ENCODE peak calls at places on chromosomes 4 and X, in nine cellular contexts. W, P, G, A, X, O, V, S and Y are unnamed samples.

GRCh38 chr4:176781739-176782100 is 11.0 kb downstream of the VEGFC start:
- DNase-seq in W (no peak), P (no peak), A (no peak), G (peak; percentile 53), S (no peak), X (no peak), V (no peak), O (no peak), Y (no peak)

GRCh38 chr4:176383273-176384077 is 63.7 kb downstream of the SPCS3 start:
- DNase-seq in W (no peak), S (no peak), O (no peak), A (peak; percentile 27), P (peak; percentile 32), X (peak; percentile 65), V (no peak), G (peak; percentile 15), Y (peak; percentile 42)

GRCh38 chr4:158036998-158037397 is 135.8 kb downstream of the GASK1B start:
- DNase-seq in O (no peak), W (no peak), A (no peak), V (no peak), X (no peak), S (no peak), G (no peak), P (no peak), Y (no peak)

GRCh38 chr4:101147283-101147682 is 200.0 kb downstream of the PPP3CA start:
- DNase-seq in P (no peak), O (no peak), S (no peak), V (no peak), G (no peak), X (no peak), W (no peak), A (no peak), Y (no peak)

GRCh38 chrX:101931494-101932248 is at the start of gene ZMAT1:
- DNase-seq in A (peak; percentile 76), O (no peak), G (peak; percentile 58), V (peak; percentile 93), X (peak; percentile 47), P (peak; percentile 77), W (peak; percentile 91), S (peak; percentile 98), Y (peak; percentile 89)

GRCh38 chrX:153771261-153771681 is 7.2 kb downstream of the PLXNB3 start:
- DNase-seq in W (no peak), G (no peak), A (no peak), P (no peak), O (no peak), V (peak; percentile 49), S (no peak), X (no peak), Y (no peak)

GRCh38 chr4:62548108-62548524 is 1348.0 kb downstream of the ADGRL3 start:
- DNase-seq in W (no peak), A (peak; percentile 40), G (no peak), P (no peak), S (no peak), V (no peak), O (no peak), X (no peak), Y (no peak)

GRCh38 chr4:175309041-175309440 is 390.9 kb downstream of the ADAM29 start:
- DNase-seq in G (peak; percentile 20), P (no peak), S (no peak), O (no peak), A (no peak), W (no peak), X (peak; percentile 21), V (no peak), Y (no peak)

GRCh38 chrX:71214604-71215334 is 8.3 kb upstream of the GJB1 start:
- DNase-seq in O (no peak), W (peak; percentile 89), G (no peak), S (no peak), A (no peak), P (no peak), V (no peak), X (no peak), Y (no peak)

GRCh38 chrX:123525131-123525725 is 207.6 kb downstream of the THOC2 start:
- DNase-seq in O (no peak), P (no peak), S (no peak), V (no peak), A (no peak), G (peak; percentile 2), W (no peak), X (peak; percentile 62), Y (no peak)

GRCh38 chrX:10017866-10018265 is 50.7 kb downstream of the CLDN34 start:
- DNase-seq in A (peak; percentile 69), W (peak; percentile 52), G (peak; percentile 72), P (peak; percentile 85), S (peak; percentile 2), X (peak; percentile 77), V (no peak), O (no peak), Y (peak; percentile 77)

GRCh38 chr4:60314367-60314766 is 885.8 kb upstream of the ADGRL3 start:
- DNase-seq in P (no peak), O (no peak), V (no peak), W (no peak), A (no peak), X (no peak), S (no peak), G (no peak), Y (no peak)

GRCh38 chr4:3389879-3390840 is 51.6 kb upstream of the HGFAC start:
- DNase-seq in V (no peak), X (no peak), O (no peak), S (peak; percentile 86), A (no peak), W (no peak), G (no peak), P (no peak), Y (no peak)
- H3K4me3 ChIP-seq in V (no peak overlapping the region), X (no peak overlapping the region), O (no peak overlapping the region), S (no peak overlapping the region), A (no peak overlapping the region), W (no peak overlapping the region), G (no peak overlapping the region), P (no peak overlapping the region), Y (no peak overlapping the region)

DNA sequence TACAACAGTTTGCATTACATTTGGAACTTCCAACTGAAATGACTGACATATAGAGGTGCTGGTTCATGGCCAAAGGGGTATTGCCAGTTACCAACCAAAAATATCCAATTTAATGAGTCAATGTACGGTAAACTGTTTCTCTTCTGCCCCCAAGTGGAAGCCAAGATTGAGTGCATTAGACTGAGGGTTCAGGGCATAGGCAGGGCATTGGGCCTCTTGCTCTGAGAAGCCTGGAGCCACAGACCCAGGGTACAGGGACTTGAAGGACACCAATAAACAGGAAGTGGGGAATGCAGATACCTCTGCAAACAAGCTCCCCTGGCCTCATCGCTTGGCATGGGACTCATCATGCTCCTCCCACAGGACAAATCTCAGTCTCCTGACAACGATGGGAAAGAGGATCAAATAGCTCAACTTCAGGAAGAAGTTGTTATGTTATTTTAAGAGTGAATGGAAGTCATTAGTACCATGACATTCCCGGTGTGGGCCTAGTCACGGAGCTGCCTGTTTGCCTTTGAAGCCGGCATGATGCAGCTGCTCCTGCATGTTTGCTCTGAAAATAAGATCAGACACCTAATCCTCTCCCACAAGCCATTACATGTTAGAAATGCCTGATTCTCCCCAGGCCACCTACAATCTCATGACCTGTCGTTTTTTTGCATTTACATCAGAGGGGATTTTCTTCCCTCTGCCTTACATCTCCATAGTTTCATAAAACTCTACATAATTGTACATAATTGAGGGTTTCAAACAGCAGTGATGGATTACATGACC is 224.2 kb downstream of the RCHY1 start:
- DNase-seq in W (peak; percentile 44), O (no peak), G (peak; percentile 90), X (no peak), A (peak; percentile 25), S (no peak), P (no peak), V (no peak), Y (no peak)
- TF ChIP-seq CTCF in W (peak; percentile 45), O (peak; percentile 18), G (peak; percentile 52), X (no peak), A (peak; percentile 33), S (no peak), P (no peak), V (no peak), Y (no peak)

GRCh38 chr4:1684756-1685603 is 867 bp upstream of the FAM53A start:
- DNase-seq in O (no peak), G (no peak), X (no peak), S (no peak), W (peak; percentile 37), V (no peak), P (no peak), A (no peak), Y (no peak)
- H3K4me3 ChIP-seq in O (peak overlapping the region; percentile 56), G (peak overlapping the region; percentile 38), X (peak overlapping the region; percentile 42), S (peak overlapping the region; percentile 21), W (peak overlapping the region; percentile 71), V (peak overlapping the region; percentile 87), P (peak overlapping the region; percentile 64), A (no peak overlapping the region), Y (peak overlapping the region; percentile 64)

GRCh38 chr4:6152879-6153705 is 47.3 kb downstream of the JAKMIP1 start:
- DNase-seq in G (no peak), V (no peak), A (no peak), O (no peak), X (no peak), W (no peak), P (no peak), S (no peak), Y (no peak)
- TF ChIP-seq CTCF in G (no peak), V (no peak), A (no peak), O (no peak), X (no peak), W (no peak), P (no peak), S (no peak), Y (no peak)

GRCh38 chr4:15479089-15479912 is 9.6 kb downstream of the CC2D2A start:
- DNase-seq in A (peak; percentile 94), S (no peak), V (peak; percentile 83), O (peak; percentile 70), P (peak; percentile 94), W (peak; percentile 32), G (peak; percentile 82), X (peak; percentile 75), Y (peak; percentile 82)
- H3K4me3 ChIP-seq in A (peak overlapping the region; percentile 28), S (peak overlapping the region; percentile 10), V (peak overlapping the region; percentile 69), O (peak overlapping the region; percentile 69), P (peak overlapping the region; percentile 66), W (no peak overlapping the region), G (peak overlapping the region; percentile 44), X (peak overlapping the region; percentile 70), Y (peak overlapping the region; percentile 67)

GRCh38 chrX:24498181-24498580 is 33.1 kb downstream of the PDK3 start:
- DNase-seq in A (peak; percentile 30), O (no peak), G (no peak), S (no peak), P (peak; percentile 23), X (no peak), V (no peak), W (no peak), Y (peak; percentile 0)

GRCh38 chrX:24494544-24495113 is 29.5 kb downstream of the PDK3 start:
- DNase-seq in G (peak; percentile 89), S (no peak), X (peak; percentile 82), O (peak; percentile 30), V (no peak), A (peak; percentile 84), P (peak; percentile 74), W (peak; percentile 71), Y (peak; percentile 49)

GRCh38 chrX:24495700-24496099 is 30.6 kb downstream of the PDK3 start:
- DNase-seq in X (no peak), G (no peak), V (no peak), S (no peak), A (no peak), P (no peak), O (no peak), W (no peak), Y (no peak)

GRCh38 chrX:24493740-24494543 is 28.9 kb downstream of the PDK3 start:
- DNase-seq in P (no peak), A (no peak), V (no peak), S (no peak), X (no peak), G (peak; percentile 33), W (no peak), O (no peak), Y (no peak)

GRCh38 chrX:24498975-24499374 is 33.9 kb downstream of the PDK3 start:
- DNase-seq in W (no peak), O (no peak), S (no peak), P (peak; percentile 41), A (peak; percentile 14), V (no peak), X (no peak), G (peak; percentile 45), Y (peak; percentile 2)
- TF ChIP-seq CTCF in W (peak; percentile 48), O (peak; percentile 57), S (no peak), P (peak; percentile 51), A (peak; percentile 35), V (peak; percentile 29), X (peak; percentile 29), G (peak; percentile 23), Y (peak; percentile 45)